ENCODE peak calls at places on chromosome 4, in ten cellular contexts. K is foreskin fibroblast, V is AG09319, F is fibroblast of lung, O is A549, R is neural crest cell, M is endothelial cell, P is GM23338, H is GM12864, X is PC-3. T is an unnamed sample.

GRCh38 chr4:91448668-91449330 is 855.0 kb upstream of the GRID2 start:
- DNase-seq in M (no peak), H (no peak), O (no peak), V (no peak), X (peak), R (no peak), F (peak), K (no peak), P (peak), T (no peak)

GRCh38 chr4:140789752-140790151 is 33.6 kb upstream of the TBC1D9 start:
- DNase-seq in O (no peak), X (peak), F (no peak), V (no peak), H (no peak), R (no peak), K (peak), M (no peak), P (no peak), T (peak)

GRCh38 chr4:122045533-122045932 is 93.7 kb upstream of the TRPC3 start:
- DNase-seq in R (no peak), M (no peak), X (peak), F (peak), K (peak), H (no peak), V (peak), O (no peak), P (no peak), T (no peak)

GRCh38 chr4:83113429-83113786 is 1.1 kb downstream of the PLAC8 start:
- DNase-seq in X (no peak), H (no peak), K (no peak), O (no peak), M (no peak), P (no peak), R (no peak), V (no peak), F (peak), T (no peak)

GRCh38 chr4:187027231-187027760 is 303.6 kb upstream of the FAT1 start:
- DNase-seq in P (no peak), O (no peak), M (no peak), H (no peak), R (no peak), F (no peak), X (no peak), K (no peak), V (no peak), T (no peak)

GRCh38 chr4:75345436-75345835 is 168.8 kb downstream of the RCHY1 start:
- DNase-seq in K (no peak), F (peak), V (no peak), M (no peak), R (no peak), H (no peak), P (no peak), O (no peak), X (no peak), T (no peak)

GRCh38 chr4:145883173-145883572 is 55.5 kb downstream of the ZNF827 start:
- DNase-seq in X (no peak), O (no peak), P (no peak), H (no peak), M (no peak), F (no peak), K (no peak), V (no peak), R (no peak), T (no peak)

GRCh38 chr4:89111833-89112563 is 665 bp downstream of the TIGD2 start:
- DNase-seq in K (peak), V (peak), F (peak), O (peak), X (peak), P (peak), R (no peak), M (peak), H (no peak), T (no peak)

GRCh38 chr4:110663738-110664444 is 41.0 kb upstream of the PITX2 start:
- DNase-seq in R (no peak), X (peak), K (peak), O (no peak), P (no peak), V (no peak), H (no peak), F (peak), M (no peak), T (no peak)

GRCh38 chr4:28469886-28470285 is 1609.2 kb downstream of the STIM2 start:
- DNase-seq in X (no peak), O (no peak), V (no peak), M (no peak), K (no peak), F (peak), H (no peak), R (no peak), P (no peak), T (no peak)

GRCh38 chr4:123919576-123920098 is 523.0 kb downstream of the SPRY1 start:
- DNase-seq in O (no peak), F (peak), M (no peak), H (no peak), X (no peak), V (no peak), P (no peak), R (no peak), K (no peak), T (no peak)

GRCh38 chr4:95732061-95732460 is 107.8 kb upstream of the PDHA2 start:
- DNase-seq in K (no peak), R (no peak), H (no peak), M (no peak), X (peak), P (no peak), F (peak), O (peak), V (no peak), T (no peak)

GRCh38 chr4:6044805-6045204 is 26.6 kb upstream of the C4orf50 start:
- DNase-seq in R (no peak), O (no peak), H (no peak), P (peak), X (no peak), K (no peak), M (no peak), V (no peak), F (no peak), T (no peak)

GRCh38 chr4:98658287-98659105 is at the start of gene TSPAN5:
- DNase-seq in K (peak), V (peak), X (peak), M (peak), F (peak), H (no peak), P (peak), O (peak), R (peak), T (peak)

GRCh38 chr4:91824773-91825172 is 479.0 kb upstream of the GRID2 start:
- DNase-seq in O (no peak), H (no peak), K (no peak), X (no peak), V (no peak), M (no peak), F (no peak), P (no peak), R (no peak), T (no peak)

GRCh38 chr4:25656031-25656430 is 380 bp downstream of the SLC34A2 start:
- DNase-seq in V (no peak), R (no peak), F (no peak), X (no peak), M (no peak), P (no peak), H (no peak), K (no peak), O (no peak), T (no peak)

GRCh38 chr4:157128395-157128794 is 52.4 kb downstream of the GLRB start:
- DNase-seq in V (peak), O (no peak), F (peak), P (peak), H (no peak), K (peak), X (peak), R (no peak), M (no peak), T (no peak)

GRCh38 chr4:43456383-43456782 is 563.9 kb downstream of the GRXCR1 start:
- DNase-seq in O (no peak), F (peak), R (no peak), X (peak), H (no peak), M (no peak), V (peak), K (peak), P (no peak), T (no peak)

GRCh38 chr4:19285146-19285545 is 966.6 kb upstream of the SLIT2 start:
- DNase-seq in H (no peak), R (no peak), P (no peak), O (no peak), X (no peak), F (no peak), M (no peak), V (no peak), K (no peak), T (no peak)

DNA sequence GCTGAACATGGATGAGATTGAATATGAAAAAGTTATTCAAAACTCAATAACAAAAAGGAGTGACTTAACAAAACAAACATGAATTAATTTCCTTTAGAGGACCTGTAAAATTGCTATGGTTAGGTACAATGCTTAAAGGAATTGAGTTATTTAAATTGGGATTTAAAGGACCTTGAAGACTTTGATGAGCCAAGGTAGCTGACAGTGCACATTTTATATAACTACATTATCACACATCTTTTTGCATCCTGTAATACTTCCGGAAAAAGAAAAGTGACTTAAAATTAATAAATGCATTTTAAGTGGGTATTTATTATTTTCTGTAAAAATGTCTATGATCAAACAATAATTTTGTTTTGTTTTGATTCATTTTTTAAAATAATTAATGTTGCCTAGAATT is 964.8 kb upstream of the SLIT2 start:
- DNase-seq in O (no peak), K (no peak), M (no peak), R (no peak), H (no peak), X (no peak), F (no peak), P (no peak), V (no peak), T (no peak)
- TF ChIP-seq CTCF in O (no peak), K (no peak), M (no peak), R (no peak), H (no peak), X (no peak), F (no peak), P (no peak), V (no peak), T (no peak)

DNA sequence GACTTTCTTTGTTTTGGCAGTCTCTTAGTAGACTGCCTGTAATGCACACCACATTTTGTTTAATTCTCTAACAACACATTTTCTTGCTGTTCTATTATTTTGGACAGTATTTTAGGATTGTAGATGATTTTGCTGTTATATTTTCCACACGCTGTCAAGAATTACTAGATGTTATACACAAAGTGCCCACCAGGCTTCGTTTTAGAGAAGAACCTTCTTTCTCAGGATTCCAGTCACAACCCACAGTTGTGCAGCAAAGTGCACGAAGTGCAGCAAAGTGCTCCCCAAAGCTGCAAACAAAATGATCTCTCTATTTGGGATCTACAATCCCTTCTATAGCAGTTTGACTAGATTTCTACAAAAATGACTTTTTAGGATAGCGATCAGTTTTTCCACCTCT is 2.4 kb downstream of the ZNF141 start:
- DNase-seq in X (no peak), O (no peak), M (no peak), P (peak), F (no peak), H (no peak), K (no peak), V (no peak), R (no peak), T (no peak)
- TF ChIP-seq CTCF in X (no peak), O (no peak), M (peak), P (peak), F (peak), H (no peak), K (no peak), V (no peak), R (peak), T (no peak)

GRCh38 chr4:40283968-40284367 is 51.2 kb upstream of the CHRNA9 start:
- DNase-seq in H (no peak), M (no peak), R (no peak), X (peak), V (peak), F (peak), O (peak), K (no peak), P (peak), T (no peak)
- TF ChIP-seq CTCF in H (peak), M (no peak), R (no peak), X (peak), V (no peak), F (no peak), O (no peak), K (no peak), P (no peak), T (no peak)

GRCh38 chr4:73944061-73944875 is 37.6 kb downstream of the PF4 start:
- DNase-seq in K (no peak), R (no peak), X (no peak), F (peak), V (no peak), O (peak), M (peak), H (no peak), P (peak), T (no peak)
- TF ChIP-seq CTCF in K (no peak), R (no peak), X (no peak), F (peak), V (no peak), O (no peak), M (no peak), H (no peak), P (no peak), T (no peak)

GRCh38 chr4:183601381-183601780 is 57.6 kb downstream of the RWDD4 start:
- DNase-seq in M (no peak), P (no peak), O (no peak), F (no peak), K (no peak), R (no peak), V (no peak), H (no peak), X (no peak), T (no peak)

GRCh38 chr4:183599284-183599683 is 59.7 kb downstream of the RWDD4 start:
- DNase-seq in O (no peak), R (no peak), H (no peak), P (no peak), M (no peak), V (no peak), X (no peak), F (no peak), K (no peak), T (no peak)

GRCh38 chr4:183599690-183600089 is 59.3 kb downstream of the RWDD4 start:
- DNase-seq in K (no peak), V (no peak), X (peak), M (no peak), O (no peak), F (no peak), H (no peak), R (no peak), P (no peak), T (no peak)

GRCh38 chr4:183600189-183600685 is 58.7 kb downstream of the RWDD4 start:
- DNase-seq in O (no peak), P (peak), X (peak), V (no peak), H (no peak), M (peak), K (no peak), R (no peak), F (no peak), T (no peak)

GRCh38 chr4:183602444-183603102 is 56.4 kb downstream of the RWDD4 start:
- DNase-seq in R (no peak), F (peak), K (no peak), P (peak), V (no peak), X (no peak), H (no peak), O (no peak), M (no peak), T (no peak)
- TF ChIP-seq CTCF in R (peak), F (peak), K (peak), P (peak), V (peak), X (peak), H (peak), O (peak), M (no peak), T (peak)

GRCh38 chr4:147006229-147006628 is 60.6 kb upstream of the TTC29 start:
- DNase-seq in F (no peak), P (no peak), O (no peak), V (no peak), M (no peak), H (no peak), R (no peak), K (no peak), X (no peak), T (no peak)

GRCh38 chr4:147015531-147015930 is 69.9 kb upstream of the TTC29 start:
- DNase-seq in V (no peak), K (no peak), O (no peak), P (no peak), H (no peak), F (no peak), R (no peak), X (no peak), M (no peak), T (no peak)

GRCh38 chr4:147014946-147015345 is 69.3 kb upstream of the TTC29 start:
- DNase-seq in O (no peak), M (no peak), F (no peak), H (no peak), R (no peak), X (no peak), P (no peak), K (no peak), V (no peak), T (no peak)

GRCh38 chr4:147011386-147011785 is 65.7 kb upstream of the TTC29 start:
- DNase-seq in M (no peak), V (no peak), R (no peak), O (no peak), X (no peak), P (no peak), K (no peak), H (no peak), F (no peak), T (no peak)

DNA sequence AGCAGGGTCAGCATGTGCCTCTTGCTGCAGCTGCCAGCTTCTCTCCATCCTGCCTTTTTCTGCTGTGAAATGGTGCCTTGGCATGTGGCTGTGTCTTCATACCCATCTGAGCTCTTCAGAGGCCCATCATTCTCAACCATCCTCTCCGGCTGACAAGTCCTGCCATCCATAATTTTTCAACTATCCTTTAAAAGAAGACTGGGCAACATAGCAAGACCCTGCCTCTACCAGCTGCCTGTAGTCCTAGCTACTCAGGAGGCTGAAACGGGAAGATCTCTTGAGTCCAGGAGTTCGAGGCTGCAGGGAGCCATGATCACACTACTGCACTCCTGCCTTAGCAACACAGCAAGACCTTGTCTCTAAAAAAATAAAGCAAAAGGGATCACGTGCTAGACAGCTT is 64.2 kb upstream of the TTC29 start:
- DNase-seq in M (no peak), R (no peak), X (no peak), O (no peak), H (no peak), P (no peak), K (no peak), V (no peak), F (no peak), T (no peak)
- TF ChIP-seq CTCF in M (no peak), R (no peak), X (no peak), O (no peak), H (no peak), P (no peak), K (no peak), V (no peak), F (no peak), T (no peak)

GRCh38 chr4:164023214-164023613 is 528.7 kb downstream of the TMA16 start:
- DNase-seq in R (no peak), O (no peak), P (peak), X (no peak), K (no peak), F (no peak), V (no peak), H (no peak), M (no peak), T (no peak)
- TF ChIP-seq CTCF in R (no peak), O (no peak), P (peak), X (peak), K (no peak), F (no peak), V (no peak), H (peak), M (no peak), T (peak)

GRCh38 chr4:47876310-47876709 is 38.1 kb downstream of the NFXL1 start:
- DNase-seq in K (no peak), H (no peak), O (no peak), R (no peak), F (no peak), P (no peak), M (no peak), V (no peak), X (no peak), T (no peak)

GRCh38 chr4:47876784-47877183 is 37.6 kb downstream of the NFXL1 start:
- DNase-seq in M (no peak), V (no peak), P (no peak), X (no peak), F (no peak), K (no peak), H (no peak), R (no peak), O (no peak), T (no peak)

GRCh38 chr4:47877204-47877603 is 37.2 kb downstream of the NFXL1 start:
- DNase-seq in F (no peak), R (no peak), M (no peak), O (no peak), X (no peak), K (no peak), H (no peak), V (no peak), P (no peak), T (no peak)

GRCh38 chr4:47882228-47882627 is 32.2 kb downstream of the NFXL1 start:
- DNase-seq in M (no peak), V (no peak), P (no peak), R (no peak), X (no peak), K (no peak), H (no peak), F (no peak), O (no peak), T (no peak)

DNA sequence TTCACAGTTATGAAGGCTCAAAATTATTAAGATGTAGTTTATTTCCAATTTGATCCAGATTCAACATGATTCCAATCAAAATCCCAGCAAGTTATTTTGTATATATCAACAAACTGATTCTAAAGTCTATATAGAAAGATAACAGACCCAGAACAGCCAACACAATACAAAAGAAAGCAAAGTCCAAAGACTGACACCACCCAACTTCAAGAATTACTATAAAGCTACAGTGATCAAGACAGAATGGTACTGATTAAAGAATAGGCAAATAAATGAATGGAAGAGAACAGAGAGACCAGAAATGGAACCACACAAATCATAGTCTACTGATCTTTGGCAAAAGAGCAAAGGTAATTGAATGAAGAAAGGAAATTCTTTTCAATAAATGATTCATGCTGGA is 34.9 kb downstream of the NFXL1 start:
- DNase-seq in M (no peak), X (no peak), P (no peak), O (no peak), F (no peak), R (no peak), K (no peak), H (no peak), V (no peak), T (no peak)
- TF ChIP-seq CTCF in M (no peak), X (no peak), P (no peak), O (no peak), F (no peak), R (no peak), K (no peak), H (no peak), V (no peak), T (no peak)

DNA sequence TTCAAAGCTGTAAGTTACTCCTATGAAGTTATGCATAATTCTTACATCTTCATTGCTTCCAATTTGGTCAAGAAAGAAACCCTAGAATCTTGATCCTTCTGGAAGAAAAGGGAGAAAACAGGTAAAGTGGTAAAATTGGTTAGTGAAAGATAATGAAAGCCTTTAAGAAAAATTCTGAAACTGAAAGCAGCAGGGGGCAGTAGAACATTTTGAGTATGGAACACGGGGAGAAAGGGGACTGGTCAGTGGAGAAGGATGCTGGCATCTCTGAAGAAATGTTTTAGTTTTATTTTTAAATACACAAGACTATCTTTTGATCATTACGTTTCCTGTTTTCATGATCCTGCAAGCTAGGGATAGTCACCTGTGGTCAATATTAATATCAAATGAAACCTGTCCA is 54.3 kb downstream of the SLIT2 start:
- DNase-seq in V (no peak), R (no peak), O (no peak), X (peak), K (no peak), H (no peak), M (no peak), P (peak), F (no peak), T (no peak)
- TF ChIP-seq CTCF in V (peak), R (peak), O (no peak), X (peak), K (peak), H (no peak), M (no peak), P (peak), F (peak), T (peak)